ENCODE peak calls at places on chromosomes 6 and 20, in eight cellular contexts. D, C, Z, K, Y, P, G and J are unnamed samples.
A peak's percentile ranks its signal among the peaks of the same experiment; 100 is the strongest.

GRCh38 chr6:106939848-106940247 is 34.7 kb downstream of the CD24 start:
- DNase-seq in Y (no peak), C (no peak), D (no peak), Z (no peak), K (no peak), G (no peak), P (no peak), J (no peak)

GRCh38 chr6:15501806-15502450 is 160.9 kb downstream of the DTNBP1 start:
- DNase-seq in Z (no peak), K (no peak), Y (peak; percentile 77), C (peak; percentile 69), P (no peak), G (no peak), D (peak; percentile 55), J (no peak)

GRCh38 chr20:25090492-25091429 is 8.8 kb upstream of the VSX1 start:
- DNase-seq in C (no peak), G (no peak), K (no peak), P (peak; percentile 85), D (no peak), Y (no peak), Z (peak; percentile 84), J (peak; percentile 24)

GRCh38 chr20:11222243-11222642 is 548.4 kb upstream of the JAG1 start:
- DNase-seq in Y (no peak), G (no peak), C (no peak), P (no peak), D (no peak), K (no peak), Z (no peak), J (no peak)

GRCh38 chr6:52994789-52995078 is 350 bp downstream of the GSTA4 start:
- DNase-seq in C (no peak), P (peak; percentile 67), G (no peak), D (peak; percentile 27), K (peak; percentile 59), Z (no peak), Y (peak; percentile 69), J (peak; percentile 77)

GRCh38 chr6:138468320-138469015 is 30.8 kb downstream of the NHSL1 start:
- DNase-seq in G (no peak), Z (no peak), P (no peak), C (peak; percentile 66), D (no peak), Y (no peak), K (no peak), J (peak; percentile 23)

GRCh38 chr20:33490023-33490933 is at the start of gene CBFA2T2:
- DNase-seq in D (peak; percentile 68), C (peak; percentile 87), Y (peak; percentile 86), P (peak; percentile 48), Z (no peak), G (peak; percentile 61), K (no peak), J (no peak)

GRCh38 chr6:33987531-33988021 is 158.3 kb downstream of the GRM4 start:
- DNase-seq in K (no peak), G (peak; percentile 70), C (no peak), D (no peak), Y (peak; percentile 45), P (no peak), Z (no peak), J (peak; percentile 59)

GRCh38 chr20:47652301-47652700 is 133.0 kb downstream of the SULF2 start:
- DNase-seq in Y (no peak), K (no peak), P (no peak), Z (no peak), D (no peak), C (no peak), G (no peak), J (no peak)

GRCh38 chr6:125584468-125584939 is 164.9 kb upstream of the HEY2 start:
- DNase-seq in C (no peak), K (peak; percentile 29), D (peak; percentile 49), P (no peak), G (no peak), Y (peak; percentile 74), Z (no peak), J (peak; percentile 15)

GRCh38 chr6:14458669-14459266 is 341.2 kb downstream of the CD83 start:
- DNase-seq in Z (no peak), P (no peak), C (peak; percentile 89), K (no peak), G (no peak), Y (no peak), D (no peak), J (no peak)

GRCh38 chr6:169665289-169665688 is 36.5 kb downstream of the WDR27 start:
- DNase-seq in D (no peak), C (no peak), P (peak; percentile 95), K (no peak), G (no peak), Y (no peak), Z (no peak), J (no peak)

GRCh38 chr6:80638222-80639055 is 532.0 kb downstream of the BCKDHB start:
- DNase-seq in Z (no peak), P (no peak), G (peak; percentile 32), Y (no peak), K (peak; percentile 3), C (peak; percentile 93), D (no peak), J (peak; percentile 83)

GRCh38 chr20:1536893-1537730 is 20.4 kb downstream of the SIRPD start:
- DNase-seq in G (no peak), D (peak; percentile 16), C (no peak), K (no peak), P (no peak), Z (no peak), Y (peak; percentile 61), J (no peak)

GRCh38 chr20:49526568-49526967 is 41.4 kb downstream of the PTGIS start:
- DNase-seq in C (no peak), D (no peak), K (no peak), Y (no peak), Z (no peak), G (no peak), P (no peak), J (no peak)